ENCODE peak calls at places on chromosomes 7 and 10, in seven cellular contexts. C, J, A, S, L, Y and B are unnamed samples.
A peak's percentile ranks its signal among the peaks of the same experiment; 100 is the strongest.

GRCh38 chr7:25669954-25670841 is 441.9 kb upstream of the NPVF start:
- DNase-seq in C (no peak), J (no peak), A (peak; percentile 62), S (peak; percentile 50), L (peak; percentile 75), Y (no peak), B (peak; percentile 78)

GRCh38 chr10:84156768-84157167 is 16.8 kb upstream of the GPR15LG start:
- DNase-seq in C (no peak), J (no peak), A (no peak), S (no peak), L (no peak), Y (no peak), B (no peak)

GRCh38 chr7:11478873-11479272 is 353.1 kb downstream of the THSD7A start:
- DNase-seq in C (no peak), J (no peak), A (no peak), S (no peak), L (no peak), Y (no peak), B (no peak)

GRCh38 chr7:1156782-1157535 is 3.0 kb downstream of the ZFAND2A start:
- DNase-seq in C (no peak), J (peak; percentile 84), A (no peak), S (peak; percentile 27), L (no peak), Y (no peak), B (no peak)

GRCh38 chr7:137801003-137801402 is 45.8 kb downstream of the DGKI start:
- DNase-seq in C (no peak), J (peak; percentile 28), A (no peak), S (no peak), L (no peak), Y (no peak), B (no peak)

GRCh38 chr10:5775705-5776104 is 37.5 kb downstream of the GDI2 start:
- DNase-seq in C (no peak), J (no peak), A (no peak), S (peak; percentile 41), L (no peak), Y (no peak), B (no peak)

GRCh38 chr7:45863715-45864114 is 9.2 kb downstream of the CCDC201 start:
- DNase-seq in C (no peak), J (no peak), A (no peak), S (no peak), L (no peak), Y (peak; percentile 58), B (no peak)

GRCh38 chr10:8133146-8133545 is 78.7 kb downstream of the GATA3 start:
- DNase-seq in C (no peak), J (no peak), A (no peak), S (no peak), L (no peak), Y (no peak), B (no peak)

GRCh38 chr7:138157702-138158101 is 81.4 kb downstream of the AKR1D1 start:
- DNase-seq in C (no peak), J (no peak), A (no peak), S (no peak), L (no peak), Y (no peak), B (no peak)

GRCh38 chr7:100679927-100680588 is 6.5 kb downstream of the GNB2 start:
- DNase-seq in C (no peak), J (no peak), A (peak; percentile 70), S (no peak), L (peak; percentile 78), Y (no peak), B (peak; percentile 82)

GRCh38 chr10:201328-201771 is 66.1 kb downstream of the ZMYND11 start:
- DNase-seq in C (no peak), J (no peak), A (no peak), S (no peak), L (no peak), Y (no peak), B (no peak)

GRCh38 chr10:10209152-10209551 is 808.5 kb upstream of the CELF2 start:
- DNase-seq in C (no peak), J (no peak), A (peak; percentile 67), S (peak; percentile 25), L (no peak), Y (peak; percentile 30), B (peak; percentile 28)

GRCh38 chr7:45017253-45017652 is 17.3 kb downstream of the CCM2 start:
- DNase-seq in C (no peak), J (no peak), A (no peak), S (no peak), L (peak; percentile 9), Y (no peak), B (no peak)

DNA sequence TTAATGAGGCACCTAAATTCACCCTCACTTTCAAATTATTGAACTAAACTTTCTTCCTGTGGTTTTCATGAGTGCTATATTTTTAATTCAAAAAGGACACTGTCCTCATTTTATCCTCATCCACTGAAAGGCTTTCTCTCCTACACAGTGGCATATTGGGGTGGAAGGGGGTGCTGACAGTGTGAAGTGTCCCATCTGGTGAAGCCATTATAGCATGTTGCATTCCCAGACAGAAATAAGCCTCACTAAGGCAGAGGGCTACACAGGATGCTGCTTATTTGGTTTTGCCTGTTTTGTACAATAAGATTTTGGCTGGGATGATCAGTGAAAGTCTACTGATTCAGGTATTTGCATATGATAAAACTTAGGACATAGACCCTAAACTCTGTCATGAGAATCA is 82.4 kb upstream of the INHBA start:
- DNase-seq in C (no peak), J (no peak), A (no peak), S (no peak), L (no peak), Y (no peak), B (no peak)
- H3K4me1 ChIP-seq in C (no peaks in the 10 kb centered on the region), J (no peaks in the 10 kb centered on the region), A (peaks cover 26% of the 10 kb centered on the region), S (peaks cover 4% of the 10 kb centered on the region), L (no peaks in the 10 kb centered on the region), Y (no peaks in the 10 kb centered on the region), B (no peaks in the 10 kb centered on the region)

GRCh38 chr7:12637328-12637727 is 50.1 kb upstream of the ARL4A start:
- DNase-seq in C (no peak), J (no peak), A (no peak), S (no peak), L (no peak), Y (no peak), B (no peak)

GRCh38 chr7:12638851-12639467 is 48.5 kb upstream of the ARL4A start:
- DNase-seq in C (no peak), J (peak; percentile 86), A (no peak), S (no peak), L (no peak), Y (peak; percentile 16), B (no peak)

GRCh38 chr7:12633589-12633988 is 53.8 kb upstream of the ARL4A start:
- DNase-seq in C (no peak), J (no peak), A (no peak), S (no peak), L (no peak), Y (no peak), B (no peak)

GRCh38 chr7:12637819-12638592 is 49.4 kb upstream of the ARL4A start:
- DNase-seq in C (no peak), J (no peak), A (no peak), S (peak; percentile 36), L (no peak), Y (no peak), B (no peak)

DNA sequence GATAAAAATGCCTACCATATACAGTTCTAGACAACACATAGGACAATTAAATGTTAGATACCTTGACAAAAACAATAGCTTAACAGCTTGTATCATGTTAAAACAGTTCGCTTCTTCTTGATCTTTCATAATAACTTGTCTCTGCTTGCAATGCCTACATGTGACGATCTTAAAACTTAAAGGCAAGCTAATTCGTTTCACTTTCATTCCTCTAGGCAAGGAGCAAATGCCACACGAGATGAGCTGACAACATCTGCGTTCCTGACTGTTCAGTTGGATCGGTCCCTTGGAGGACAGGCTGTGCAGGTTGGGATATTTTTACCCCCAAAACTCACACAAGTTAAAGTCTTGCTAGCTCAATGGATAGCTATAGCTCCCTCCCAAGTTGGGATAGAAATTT is 51.6 kb upstream of the ARL4A start:
- DNase-seq in C (no peak), J (no peak), A (no peak), S (no peak), L (no peak), Y (no peak), B (no peak)
- H3K4me1 ChIP-seq in C (peaks cover 3% of the 10 kb centered on the region), J (peaks cover 4% of the 10 kb centered on the region), A (no peaks in the 10 kb centered on the region), S (peaks cover 5% of the 10 kb centered on the region), L (no peaks in the 10 kb centered on the region), Y (no peaks in the 10 kb centered on the region), B (no peaks in the 10 kb centered on the region)

DNA sequence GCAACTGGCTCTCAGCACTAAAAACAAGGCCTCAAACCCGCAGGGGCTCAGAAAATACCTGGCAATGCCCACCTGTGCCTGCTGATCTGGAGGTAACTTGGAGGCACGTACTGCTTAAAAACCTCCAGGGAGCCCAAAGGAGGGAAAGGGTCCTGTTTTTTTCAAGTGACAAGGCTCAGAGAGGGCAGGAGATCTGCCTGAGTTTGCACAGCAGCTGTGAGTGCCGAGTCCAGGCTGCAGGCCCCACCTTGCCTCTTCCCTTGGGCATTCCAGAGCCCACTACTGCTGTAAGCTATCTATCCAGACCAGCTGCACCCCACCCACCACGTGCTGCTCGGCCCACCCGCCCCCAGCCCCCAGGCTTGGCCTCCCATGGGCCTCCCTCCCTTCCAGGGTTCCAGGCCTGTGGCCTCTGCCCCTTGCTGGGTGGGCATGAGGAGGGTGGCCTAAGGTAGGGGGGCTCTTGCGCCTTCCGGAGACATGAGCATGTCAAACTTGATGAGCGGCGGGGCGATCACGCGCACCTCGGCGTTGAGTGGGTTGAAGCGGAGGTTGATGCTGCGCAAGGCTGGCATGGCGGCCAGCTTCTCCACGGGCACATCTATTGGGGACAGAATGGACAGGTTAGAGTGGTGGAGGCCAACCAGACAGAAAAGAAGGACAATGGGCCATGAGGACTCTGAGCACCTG is 17.2 kb upstream of the NPFFR1 start:
- DNase-seq in C (no peak), J (no peak), A (no peak), S (no peak), L (peak; percentile 57), Y (no peak), B (no peak)
- H3K4me1 ChIP-seq in C (no peaks in the 10 kb centered on the region), J (peaks cover 12% of the 10 kb centered on the region), A (peaks cover 8% of the 10 kb centered on the region), S (peaks cover 14% of the 10 kb centered on the region), L (peaks cover 4% of the 10 kb centered on the region), Y (no peaks in the 10 kb centered on the region), B (no peaks in the 10 kb centered on the region)

GRCh38 chr10:102627141-102627445 is 17.2 kb upstream of the TRIM8 start:
- DNase-seq in C (no peak), J (no peak), A (no peak), S (no peak), L (no peak), Y (no peak), B (no peak)

GRCh38 chr10:102629661-102630614 is 14.3 kb upstream of the TRIM8 start:
- DNase-seq in C (no peak), J (peak; percentile 85), A (no peak), S (no peak), L (no peak), Y (peak; percentile 98), B (peak; percentile 73)

GRCh38 chr10:102627446-102628293 is 16.6 kb upstream of the TRIM8 start:
- DNase-seq in C (no peak), J (peak; percentile 25), A (peak; percentile 66), S (peak; percentile 71), L (peak; percentile 80), Y (peak; percentile 90), B (peak; percentile 84)

GRCh38 chr10:102630663-102631062 is 13.6 kb upstream of the TRIM8 start:
- DNase-seq in C (no peak), J (no peak), A (no peak), S (no peak), L (no peak), Y (no peak), B (peak; percentile 7)

DNA sequence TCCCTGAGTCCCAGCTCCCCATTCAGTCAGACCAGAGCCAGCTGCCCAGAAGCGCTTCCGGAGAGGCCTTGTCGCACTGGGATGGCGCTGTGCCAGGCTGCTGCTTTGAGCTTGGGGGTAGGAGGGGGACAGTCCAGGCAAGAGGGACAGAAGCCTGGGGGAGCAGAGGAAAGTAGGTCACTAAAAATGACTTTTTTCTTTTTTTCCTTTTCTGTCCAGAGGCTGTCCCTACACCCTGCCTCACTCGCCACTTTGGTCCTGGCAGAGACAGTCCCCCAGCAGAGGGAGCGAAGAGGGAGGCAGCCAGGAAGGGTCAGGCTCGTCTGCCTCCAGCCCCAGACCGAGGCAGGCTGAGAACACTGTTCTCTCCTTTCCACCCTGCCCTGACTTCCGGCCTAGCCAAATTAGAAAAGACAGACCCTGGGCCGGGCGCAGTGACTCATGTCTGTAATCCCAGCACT is 15.8 kb upstream of the TRIM8 start:
- DNase-seq in C (no peak), J (peak; percentile 40), A (peak; percentile 64), S (peak; percentile 85), L (peak; percentile 84), Y (peak; percentile 62), B (peak; percentile 94)
- H3K4me1 ChIP-seq in C (peaks cover 10% of the 10 kb centered on the region), J (peaks cover 51% of the 10 kb centered on the region), A (peaks cover 21% of the 10 kb centered on the region), S (peaks cover 85% of the 10 kb centered on the region), L (peaks cover 76% of the 10 kb centered on the region), Y (peaks cover 32% of the 10 kb centered on the region), B (peaks cover 45% of the 10 kb centered on the region)